ENCODE peak calls at places on chromosomes 2 and 18, in seven cellular contexts. G is coronary artery; K is cardiac fibroblast; M is CD4-positive, alpha-beta T cell; Q is sigmoid colon; X is endothelial cell; H is neural progenitor cell. J is an unnamed sample.

GRCh38 chr2:44616616-44617266 is 255.0 kb downstream of the CAMKMT start:
- DNase-seq in M (no peak), G (no peak), H (no peak), X (no peak), Q (no peak), K (no peak), J (no peak)

GRCh38 chr2:84894758-84895520 is 10.5 kb upstream of the TMSB10 start:
- DNase-seq in G (no peak), X (no peak), Q (peak; percentile 59), M (no peak), H (no peak), K (peak; percentile 62), J (no peak)

GRCh38 chr18:13934676-13935075 is 19.3 kb upstream of the MC2R start:
- DNase-seq in H (no peak), G (no peak), X (no peak), Q (no peak), K (no peak), M (no peak), J (no peak)

GRCh38 chr18:56257215-56257614 is 381.2 kb downstream of the TXNL1 start:
- DNase-seq in X (no peak), H (no peak), G (no peak), K (peak; percentile 78), M (no peak), Q (no peak), J (no peak)

GRCh38 chr2:204341887-204342276 is 203.4 kb upstream of the PARD3B start:
- DNase-seq in H (no peak), K (no peak), X (no peak), Q (no peak), M (no peak), G (no peak), J (no peak)

GRCh38 chr2:117948585-117948984 is 65.3 kb downstream of the CCDC93 start:
- DNase-seq in G (no peak), X (no peak), M (no peak), H (peak; percentile 66), Q (no peak), K (no peak), J (no peak)

GRCh38 chr2:176518823-176519222 is 249.6 kb downstream of the MTX2 start:
- DNase-seq in Q (peak; percentile 70), G (no peak), K (no peak), H (no peak), X (peak; percentile 70), M (no peak), J (no peak)

GRCh38 chr2:54924121-54924520 is 126.1 kb downstream of the RTN4 start:
- DNase-seq in H (no peak), G (no peak), K (peak; percentile 12), M (no peak), X (no peak), Q (no peak), J (no peak)

GRCh38 chr2:39018633-39019032 is 102.2 kb downstream of the SOS1 start:
- DNase-seq in X (no peak), K (no peak), H (no peak), M (no peak), G (no peak), Q (no peak), J (no peak)

GRCh38 chr2:39020383-39020782 is 100.5 kb downstream of the SOS1 start:
- DNase-seq in G (no peak), K (no peak), Q (no peak), M (no peak), X (no peak), H (no peak), J (no peak)

GRCh38 chr2:39023649-39024048 is 97.2 kb downstream of the SOS1 start:
- DNase-seq in G (no peak), H (no peak), X (no peak), K (no peak), M (no peak), Q (no peak), J (no peak)

GRCh38 chr2:39024833-39025232 is 96.0 kb downstream of the SOS1 start:
- DNase-seq in G (no peak), H (no peak), Q (no peak), M (no peak), X (no peak), K (peak; percentile 31), J (no peak)

DNA sequence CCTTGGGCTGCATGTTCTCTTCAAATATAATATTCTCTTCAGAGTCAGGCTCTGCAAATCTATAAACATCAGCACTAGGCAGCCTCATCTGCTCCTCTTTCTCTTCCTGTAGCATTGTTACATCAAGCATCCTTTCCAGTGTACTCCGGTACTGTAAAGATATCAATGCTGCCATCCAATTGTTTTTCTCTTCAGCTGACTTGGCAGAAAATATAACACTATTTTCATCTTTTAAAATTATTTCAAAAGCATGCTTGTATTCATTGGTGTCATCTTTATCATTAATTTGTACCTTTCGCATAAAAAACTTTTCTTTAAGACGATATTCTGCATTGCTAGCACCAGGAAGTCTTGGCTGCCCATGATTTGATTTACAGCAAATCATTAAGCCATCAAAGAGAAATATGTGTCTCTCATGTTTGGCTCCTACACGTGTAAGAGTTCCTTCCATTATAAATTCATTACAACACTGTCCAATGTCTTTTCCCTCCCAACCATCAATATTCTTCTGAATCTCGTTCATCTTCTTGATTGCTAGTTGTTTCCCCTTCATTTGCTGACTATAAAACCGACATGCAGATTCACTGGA is 98.1 kb downstream of the SOS1 start:
- DNase-seq in Q (no peak), M (no peak), H (no peak), X (no peak), K (no peak), G (no peak), J (no peak)
- TF ChIP-seq CTCF in Q (no peak), M (no peak), H (no peak), X (no peak), K (no peak), G (no peak), J (no peak)

GRCh38 chr2:5921081-5921642 is 229.0 kb downstream of the SOX11 start:
- DNase-seq in H (no peak), K (no peak), M (no peak), Q (no peak), G (no peak), X (no peak), J (no peak)

GRCh38 chr2:5914831-5915611 is 222.8 kb downstream of the SOX11 start:
- DNase-seq in Q (no peak), G (no peak), K (no peak), X (peak; percentile 16), H (peak; percentile 73), M (no peak), J (peak; percentile 88)

GRCh38 chr2:5913729-5914390 is 221.7 kb downstream of the SOX11 start:
- DNase-seq in K (no peak), Q (no peak), X (no peak), H (no peak), G (no peak), M (no peak), J (no peak)

GRCh38 chr2:5911801-5912200 is 219.6 kb downstream of the SOX11 start:
- DNase-seq in G (no peak), H (no peak), Q (no peak), X (no peak), M (no peak), K (no peak), J (no peak)

DNA sequence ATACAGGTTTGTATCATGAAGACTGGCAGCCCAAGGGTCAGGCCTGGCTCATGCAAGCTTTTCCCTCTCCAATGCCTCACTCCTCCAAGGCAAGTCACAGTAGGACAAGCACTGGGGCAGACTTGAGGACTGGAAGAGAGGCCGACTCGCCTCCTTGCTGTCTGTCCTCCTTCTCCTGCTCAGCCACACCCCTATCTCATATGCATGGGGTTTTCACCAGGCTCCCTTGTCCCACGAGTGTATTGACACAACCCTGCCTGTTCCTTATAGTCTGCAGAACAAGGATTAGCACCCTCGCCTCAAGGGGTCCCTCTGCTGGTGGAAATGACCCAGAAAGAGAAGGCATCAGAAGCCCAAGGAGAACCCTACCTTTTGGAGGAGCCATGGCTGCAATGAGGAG is 223.7 kb downstream of the SOX11 start:
- DNase-seq in H (peak; percentile 48), G (no peak), K (no peak), X (peak; percentile 67), Q (no peak), M (no peak), J (no peak)
- TF ChIP-seq CTCF in H (peak; percentile 52), G (no peak), K (peak; percentile 9), X (peak; percentile 18), Q (no peak), M (no peak), J (peak; percentile 39)

GRCh38 chr18:9336827-9337226 is 2.3 kb downstream of the TWSG1 start:
- DNase-seq in K (no peak), X (no peak), G (no peak), H (no peak), M (no peak), Q (no peak), J (no peak)

GRCh38 chr18:9330419-9330818 is 4.2 kb upstream of the TWSG1 start:
- DNase-seq in X (no peak), G (no peak), K (no peak), M (no peak), H (peak; percentile 4), Q (no peak), J (no peak)

GRCh38 chr18:9335255-9336045 is 877 bp downstream of the TWSG1 start:
- DNase-seq in K (peak; percentile 45), X (no peak), Q (no peak), G (no peak), M (no peak), H (peak; percentile 3), J (no peak)

GRCh38 chr18:9334351-9335254 is at the start of gene TWSG1:
- DNase-seq in M (peak; percentile 93), H (peak; percentile 98), Q (peak; percentile 98), G (peak; percentile 94), K (peak; percentile 96), X (peak; percentile 95), J (peak; percentile 99)

DNA sequence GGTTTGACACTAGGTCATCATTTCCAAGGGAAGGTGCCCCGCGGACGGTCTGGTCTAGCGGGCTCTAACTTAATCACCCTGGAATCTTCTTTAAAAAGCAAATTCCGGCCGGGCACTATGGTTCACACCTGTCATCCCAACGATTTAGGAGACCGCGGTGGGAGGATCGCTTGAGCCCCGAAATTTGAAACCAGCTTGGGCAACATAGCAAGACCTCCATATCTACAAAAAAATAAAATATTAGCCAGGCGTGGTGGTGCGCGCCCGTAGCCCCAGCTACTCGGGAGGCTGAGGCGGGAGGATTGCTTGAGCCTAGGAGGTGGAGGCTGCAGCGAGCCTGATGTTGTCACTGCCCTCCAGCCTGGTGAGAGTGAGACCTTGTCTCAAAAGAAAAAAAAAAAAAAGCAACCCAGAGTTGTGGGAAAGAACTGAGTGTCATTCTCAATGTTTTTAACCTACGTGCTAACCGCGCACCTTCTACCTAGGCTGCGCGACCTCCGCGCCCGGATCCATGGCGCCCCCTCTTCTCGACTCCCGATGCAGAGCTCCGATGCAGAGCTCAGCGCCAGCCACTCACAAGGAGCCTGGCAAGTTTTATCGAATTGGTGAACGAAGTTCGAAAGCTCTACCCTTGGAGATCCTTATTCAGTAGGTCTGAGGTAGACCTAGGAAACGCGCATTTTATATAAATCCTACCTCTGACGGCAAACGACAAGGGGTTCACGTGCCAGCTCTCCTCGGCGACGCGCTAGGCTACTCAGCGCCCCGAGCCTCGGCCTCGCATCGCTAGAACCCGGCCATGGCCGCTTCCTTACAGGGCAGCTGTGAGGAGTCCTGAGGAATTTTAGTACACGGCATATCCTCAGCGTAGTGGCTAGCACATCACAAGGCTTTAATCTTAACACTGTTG is 877 bp upstream of the TWSG1 start:
- DNase-seq in X (no peak), G (no peak), Q (peak; percentile 66), M (peak; percentile 2), K (no peak), H (peak; percentile 85), J (no peak)
- TF ChIP-seq CTCF in X (no peak), G (no peak), Q (no peak), M (no peak), K (no peak), H (no peak), J (peak; percentile 6)

GRCh38 chr2:66498597-66498910 is 63.6 kb downstream of the MEIS1 start:
- DNase-seq in G (no peak), X (no peak), K (no peak), Q (no peak), H (no peak), M (no peak), J (no peak)

GRCh38 chr2:66496680-66497420 is 61.9 kb downstream of the MEIS1 start:
- DNase-seq in M (no peak), H (no peak), X (no peak), K (peak; percentile 34), G (no peak), Q (no peak), J (no peak)

GRCh38 chr2:66494708-66495107 is 59.8 kb downstream of the MEIS1 start:
- DNase-seq in X (no peak), G (no peak), H (no peak), K (peak; percentile 92), Q (peak; percentile 86), M (no peak), J (no peak)

GRCh38 chr2:66495788-66496640 is 61.1 kb downstream of the MEIS1 start:
- DNase-seq in K (peak; percentile 94), G (peak; percentile 83), H (peak; percentile 38), X (no peak), Q (peak; percentile 79), M (no peak), J (no peak)

GRCh38 chr2:66497706-66498596 is 63.0 kb downstream of the MEIS1 start:
- DNase-seq in G (no peak), Q (no peak), K (no peak), X (no peak), H (peak; percentile 54), M (no peak), J (no peak)
- TF ChIP-seq CTCF in G (no peak), Q (no peak), K (no peak), X (no peak), H (no peak), M (no peak), J (no peak)